ENCODE peak calls at places on chromosomes 16 and 17, in eight cellular contexts. One of them, this sample, is unnamed.

GRCh38 chr17:46785696-46786095 is 32.8 kb downstream of the WNT3 start:
- DNase-seq in CD8-positive, alpha-beta T cell: no peak
- DNase-seq in AG10803: no peak
- DNase-seq in kidney: no peak
- DNase-seq in fibroblast of mammary gland: no peak
- DNase-seq in endodermal cell: peak; percentile 94
- DNase-seq in psoas muscle: no peak
- DNase-seq in IMR-90: no peak
- DNase-seq in this sample: no peak

GRCh38 chr17:63916566-63917185 is 2.0 kb downstream of the GH1 start:
- DNase-seq in fibroblast of mammary gland: no peak
- DNase-seq in psoas muscle: no peak
- DNase-seq in CD8-positive, alpha-beta T cell: no peak
- DNase-seq in AG10803: no peak
- DNase-seq in IMR-90: no peak
- DNase-seq in endodermal cell: no peak
- DNase-seq in kidney: no peak
- DNase-seq in this sample: no peak

GRCh38 chr16:88558457-88559442 is 11.5 kb upstream of the ZC3H18 start:
- DNase-seq in fibroblast of mammary gland: peak; percentile 71
- DNase-seq in CD8-positive, alpha-beta T cell: no peak
- DNase-seq in psoas muscle: peak; percentile 79
- DNase-seq in kidney: peak; percentile 88
- DNase-seq in IMR-90: peak; percentile 43
- DNase-seq in AG10803: peak; percentile 51
- DNase-seq in endodermal cell: peak; percentile 76
- DNase-seq in this sample: peak; percentile 74

GRCh38 chr17:64507418-64507766 is 615 bp downstream of the CEP95 start:
- DNase-seq in fibroblast of mammary gland: peak; percentile 75
- DNase-seq in psoas muscle: peak; percentile 19
- DNase-seq in CD8-positive, alpha-beta T cell: no peak
- DNase-seq in AG10803: peak; percentile 71
- DNase-seq in endodermal cell: no peak
- DNase-seq in kidney: no peak
- DNase-seq in IMR-90: peak; percentile 68
- DNase-seq in this sample: peak; percentile 81

GRCh38 chr17:37358098-37358829 is 17.5 kb upstream of the C17orf78 start:
- DNase-seq in IMR-90: peak; percentile 44
- DNase-seq in fibroblast of mammary gland: peak; percentile 42
- DNase-seq in psoas muscle: peak; percentile 41
- DNase-seq in kidney: no peak
- DNase-seq in CD8-positive, alpha-beta T cell: no peak
- DNase-seq in AG10803: peak; percentile 12
- DNase-seq in endodermal cell: peak; percentile 97
- DNase-seq in this sample: peak; percentile 38

GRCh38 chr16:51153275-51153991 is 2.4 kb upstream of the SALL1 start:
- DNase-seq in CD8-positive, alpha-beta T cell: no peak
- DNase-seq in fibroblast of mammary gland: no peak
- DNase-seq in psoas muscle: no peak
- DNase-seq in AG10803: no peak
- DNase-seq in kidney: no peak
- DNase-seq in endodermal cell: peak; percentile 83
- DNase-seq in IMR-90: no peak
- DNase-seq in this sample: no peak

GRCh38 chr17:15883617-15884111 is 61.3 kb upstream of the ADORA2B start:
- DNase-seq in IMR-90: peak; percentile 93
- DNase-seq in psoas muscle: no peak
- DNase-seq in endodermal cell: no peak
- DNase-seq in AG10803: peak; percentile 55
- DNase-seq in CD8-positive, alpha-beta T cell: no peak
- DNase-seq in fibroblast of mammary gland: peak; percentile 92
- DNase-seq in kidney: no peak
- DNase-seq in this sample: peak; percentile 88

GRCh38 chr17:72205357-72205756 is 84.5 kb downstream of the SOX9 start:
- DNase-seq in psoas muscle: no peak
- DNase-seq in IMR-90: no peak
- DNase-seq in fibroblast of mammary gland: no peak
- DNase-seq in kidney: peak; percentile 34
- DNase-seq in endodermal cell: peak; percentile 76
- DNase-seq in AG10803: no peak
- DNase-seq in CD8-positive, alpha-beta T cell: no peak
- DNase-seq in this sample: no peak

GRCh38 chr16:2762711-2763110 is 10.3 kb downstream of the SRRM2 start:
- DNase-seq in CD8-positive, alpha-beta T cell: no peak
- DNase-seq in kidney: peak; percentile 16
- DNase-seq in endodermal cell: no peak
- DNase-seq in IMR-90: no peak
- DNase-seq in fibroblast of mammary gland: no peak
- DNase-seq in psoas muscle: no peak
- DNase-seq in AG10803: no peak
- DNase-seq in this sample: no peak

GRCh38 chr17:6698004-6698403 is 15.2 kb downstream of the SLC13A5 start:
- DNase-seq in fibroblast of mammary gland: no peak
- DNase-seq in endodermal cell: no peak
- DNase-seq in IMR-90: no peak
- DNase-seq in kidney: no peak
- DNase-seq in AG10803: no peak
- DNase-seq in psoas muscle: no peak
- DNase-seq in CD8-positive, alpha-beta T cell: no peak
- DNase-seq in this sample: no peak

DNA sequence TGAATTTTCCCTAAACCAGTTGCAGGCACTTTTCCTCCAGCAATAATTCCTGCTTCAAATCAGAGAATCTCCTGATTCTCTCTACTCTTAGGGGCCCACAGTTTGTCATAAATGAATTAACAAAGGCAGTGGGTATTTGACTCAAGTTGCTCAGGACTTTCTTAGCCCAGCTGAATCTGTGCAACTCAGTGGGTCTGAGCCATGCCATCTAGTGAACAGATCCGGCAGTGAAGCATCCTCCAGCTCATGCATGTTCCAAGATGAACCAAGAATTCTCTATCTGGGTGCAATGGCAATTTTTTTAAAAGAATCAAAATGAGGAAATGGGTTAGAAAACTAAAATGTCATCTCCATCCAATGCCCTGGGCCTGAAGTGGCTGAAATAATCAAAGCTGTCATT is 575.2 kb upstream of the CDH11 start:
- DNase-seq in AG10803: no peak
- DNase-seq in kidney: no peak
- DNase-seq in endodermal cell: no peak
- DNase-seq in psoas muscle: no peak
- DNase-seq in CD8-positive, alpha-beta T cell: no peak
- DNase-seq in fibroblast of mammary gland: peak; percentile 14
- DNase-seq in IMR-90: no peak
- DNase-seq in this sample: peak; percentile 57
- TF ChIP-seq CTCF in AG10803: peak; percentile 33
- TF ChIP-seq CTCF in kidney: no peak
- TF ChIP-seq CTCF in endodermal cell: peak; percentile 38
- TF ChIP-seq CTCF in psoas muscle: no peak
- TF ChIP-seq CTCF in CD8-positive, alpha-beta T cell: no peak
- TF ChIP-seq CTCF in fibroblast of mammary gland: peak; percentile 9
- TF ChIP-seq CTCF in IMR-90: no peak
- TF ChIP-seq CTCF in this sample: no peak

DNA sequence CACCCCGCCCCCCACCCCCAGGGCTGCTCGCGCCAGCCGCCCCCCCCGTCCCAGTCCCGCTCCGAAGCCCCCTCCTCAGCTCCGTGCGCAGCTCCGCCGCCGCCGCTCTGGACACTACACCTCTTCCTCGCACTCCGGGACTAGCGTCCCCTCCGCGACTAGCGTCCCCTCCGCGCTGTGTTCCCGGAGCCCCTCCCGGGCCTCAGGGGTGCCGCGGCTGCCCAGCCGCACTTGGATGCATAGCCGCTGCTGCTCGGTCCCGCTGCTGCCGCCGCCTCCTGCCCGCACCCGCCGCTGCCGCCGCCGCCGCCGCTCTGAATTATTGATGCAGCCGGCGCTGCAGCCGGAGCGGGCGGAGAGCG is at the start of gene CBLN1:
- DNase-seq in psoas muscle: no peak
- DNase-seq in AG10803: no peak
- DNase-seq in IMR-90: no peak
- DNase-seq in endodermal cell: no peak
- DNase-seq in kidney: no peak
- DNase-seq in CD8-positive, alpha-beta T cell: no peak
- DNase-seq in fibroblast of mammary gland: no peak
- DNase-seq in this sample: no peak
- H3K4me3 ChIP-seq in psoas muscle: peak within 1 kb of the TSS; percentile 67
- H3K4me3 ChIP-seq in AG10803: no peak within 1 kb of the TSS
- H3K4me3 ChIP-seq in IMR-90: no peak within 1 kb of the TSS
- H3K4me3 ChIP-seq in endodermal cell: peak within 1 kb of the TSS; percentile 74
- H3K4me3 ChIP-seq in kidney: no peak within 1 kb of the TSS
- H3K4me3 ChIP-seq in CD8-positive, alpha-beta T cell: no peak within 1 kb of the TSS
- H3K4me3 ChIP-seq in fibroblast of mammary gland: no peak within 1 kb of the TSS
- H3K4me3 ChIP-seq in this sample: peak within 1 kb of the TSS; percentile 7

GRCh38 chr16:86566966-86567700 is 504 bp downstream of the FOXC2 start:
- DNase-seq in CD8-positive, alpha-beta T cell: no peak
- DNase-seq in endodermal cell: peak; percentile 82
- DNase-seq in AG10803: peak; percentile 60
- DNase-seq in kidney: peak; percentile 80
- DNase-seq in fibroblast of mammary gland: peak; percentile 61
- DNase-seq in IMR-90: peak; percentile 62
- DNase-seq in psoas muscle: no peak
- DNase-seq in this sample: peak; percentile 67
- TF ChIP-seq CTCF in CD8-positive, alpha-beta T cell: no peak
- TF ChIP-seq CTCF in endodermal cell: no peak
- TF ChIP-seq CTCF in AG10803: no peak
- TF ChIP-seq CTCF in kidney: no peak
- TF ChIP-seq CTCF in fibroblast of mammary gland: no peak
- TF ChIP-seq CTCF in IMR-90: no peak
- TF ChIP-seq CTCF in psoas muscle: no peak
- TF ChIP-seq CTCF in this sample: no peak

DNA sequence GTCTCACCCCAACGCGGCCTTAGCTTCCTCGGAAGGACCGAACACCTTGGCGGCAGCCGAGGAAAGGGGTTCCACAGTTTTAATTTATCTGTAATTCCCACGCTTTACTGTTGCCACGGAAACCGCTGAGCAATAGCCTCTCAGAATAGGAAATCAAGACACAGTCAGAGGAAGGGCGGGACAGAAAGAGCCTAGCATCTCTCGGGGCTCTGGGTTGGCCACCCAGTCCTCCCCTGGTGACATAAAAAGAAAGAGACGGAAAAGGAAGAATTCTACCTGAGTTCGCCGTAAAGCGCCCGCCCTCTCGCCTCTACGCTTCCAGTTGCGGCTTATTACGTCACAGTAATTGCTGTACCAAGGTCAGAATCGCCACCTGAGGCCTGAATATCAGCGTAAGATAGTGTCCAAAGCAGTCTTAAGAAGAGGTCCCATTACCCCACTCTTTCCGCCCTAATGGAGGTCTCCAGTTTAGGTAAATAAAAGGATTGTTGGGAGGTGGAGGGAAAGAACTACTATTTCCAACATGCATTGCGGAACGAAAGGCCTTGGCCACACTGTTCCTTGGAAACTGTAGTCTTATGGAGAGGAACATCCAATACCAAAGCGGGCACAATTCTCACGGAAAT is 761 bp upstream of the NBR1 start:
- DNase-seq in kidney: peak; percentile 95
- DNase-seq in CD8-positive, alpha-beta T cell: peak; percentile 76
- DNase-seq in IMR-90: peak; percentile 95
- DNase-seq in endodermal cell: peak; percentile 97
- DNase-seq in AG10803: peak; percentile 93
- DNase-seq in fibroblast of mammary gland: peak; percentile 95
- DNase-seq in psoas muscle: peak; percentile 87
- DNase-seq in this sample: peak; percentile 98
- H3K4me3 ChIP-seq in kidney: peak overlapping the region; percentile 88
- H3K4me3 ChIP-seq in CD8-positive, alpha-beta T cell: peak overlapping the region; percentile 85
- H3K4me3 ChIP-seq in IMR-90: peak overlapping the region; percentile 75
- H3K4me3 ChIP-seq in endodermal cell: peak overlapping the region; percentile 96
- H3K4me3 ChIP-seq in AG10803: peak overlapping the region; percentile 83
- H3K4me3 ChIP-seq in fibroblast of mammary gland: peak overlapping the region; percentile 91
- H3K4me3 ChIP-seq in psoas muscle: peak overlapping the region; percentile 87
- H3K4me3 ChIP-seq in this sample: peak overlapping the region; percentile 88

DNA sequence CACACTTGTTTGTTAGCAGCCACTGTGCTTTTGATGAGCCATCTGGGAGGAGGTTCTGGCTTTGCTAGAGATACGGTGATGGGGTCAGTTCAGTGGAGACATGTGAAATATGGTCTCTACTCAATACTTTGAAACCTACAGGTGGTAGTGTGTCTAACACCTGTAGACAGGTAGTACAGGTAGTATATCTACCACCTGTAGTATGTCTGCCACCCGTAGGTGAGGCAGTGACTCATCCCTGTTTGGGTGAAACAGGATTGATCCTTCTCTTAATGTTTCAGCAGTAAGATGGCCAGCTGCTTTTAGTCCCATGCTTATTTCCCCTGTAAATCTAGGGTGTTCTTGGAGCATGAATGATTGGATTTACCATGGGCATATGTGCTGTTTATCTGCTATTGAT is 240.8 kb downstream of the SNX29 start:
- DNase-seq in endodermal cell: no peak
- DNase-seq in psoas muscle: no peak
- DNase-seq in AG10803: no peak
- DNase-seq in IMR-90: no peak
- DNase-seq in fibroblast of mammary gland: no peak
- DNase-seq in CD8-positive, alpha-beta T cell: no peak
- DNase-seq in kidney: no peak
- DNase-seq in this sample: no peak
- TF ChIP-seq CTCF in endodermal cell: no peak
- TF ChIP-seq CTCF in psoas muscle: no peak
- TF ChIP-seq CTCF in AG10803: no peak
- TF ChIP-seq CTCF in IMR-90: no peak
- TF ChIP-seq CTCF in fibroblast of mammary gland: no peak
- TF ChIP-seq CTCF in CD8-positive, alpha-beta T cell: no peak
- TF ChIP-seq CTCF in kidney: no peak
- TF ChIP-seq CTCF in this sample: no peak

DNA sequence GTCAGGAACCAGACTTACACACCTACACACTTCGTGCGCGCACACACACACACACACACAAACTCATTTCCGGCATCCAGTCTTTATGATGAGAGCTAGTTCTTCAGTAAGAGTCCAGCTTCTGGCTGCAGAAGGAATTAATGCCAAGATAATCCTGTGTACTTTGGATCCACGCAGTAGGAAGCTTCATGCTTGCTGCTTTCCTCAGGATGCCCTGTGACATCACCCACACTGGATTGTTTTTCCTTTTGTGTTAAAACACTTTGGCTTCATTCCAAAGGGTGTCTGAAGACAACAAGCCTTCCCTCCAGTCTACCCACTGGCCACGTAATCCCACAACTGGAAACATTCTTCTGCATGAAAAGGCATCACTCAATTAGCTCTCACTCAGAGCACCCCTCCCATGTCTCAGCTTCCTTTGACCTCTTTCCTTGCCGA is 35.4 kb downstream of the KCNJ16 start:
- DNase-seq in AG10803: peak; percentile 31
- DNase-seq in CD8-positive, alpha-beta T cell: no peak
- DNase-seq in psoas muscle: no peak
- DNase-seq in kidney: no peak
- DNase-seq in IMR-90: peak; percentile 36
- DNase-seq in fibroblast of mammary gland: peak; percentile 27
- DNase-seq in endodermal cell: no peak
- DNase-seq in this sample: peak; percentile 91
- H3K4me3 ChIP-seq in AG10803: no peak overlapping the region
- H3K4me3 ChIP-seq in CD8-positive, alpha-beta T cell: no peak overlapping the region
- H3K4me3 ChIP-seq in psoas muscle: no peak overlapping the region
- H3K4me3 ChIP-seq in kidney: no peak overlapping the region
- H3K4me3 ChIP-seq in IMR-90: no peak overlapping the region
- H3K4me3 ChIP-seq in fibroblast of mammary gland: no peak overlapping the region
- H3K4me3 ChIP-seq in endodermal cell: no peak overlapping the region
- H3K4me3 ChIP-seq in this sample: no peak overlapping the region